ENCODE peak calls at places on chromosomes 11 and 22, in five cellular contexts. J is K562, Q is H1, K is HepG2, I is GM12878. M is an unnamed sample.

GRCh38 chr11:73262851-73263495 is 9.2 kb upstream of the P2RY6 start:
- DNase-seq in J (no peak), Q (no peak), K (no peak), I (no peak), M (no peak)

GRCh38 chr11:70158201-70158600 is 44.9 kb upstream of the FADD start:
- DNase-seq in J (peak), Q (peak), K (peak), I (no peak), M (peak)

GRCh38 chr11:58575377-58576020 is at the start of gene LPXN:
- DNase-seq in J (no peak), Q (no peak), K (no peak), I (no peak), M (no peak)

GRCh38 chr11:72704028-72704782 is 30.0 kb upstream of the PDE2A start:
- DNase-seq in J (no peak), Q (no peak), K (no peak), I (no peak), M (no peak)

GRCh38 chr11:117180661-117181585 is 2.4 kb downstream of the SIDT2 start:
- DNase-seq in J (peak), Q (peak), K (peak), I (peak), M (peak)

GRCh38 chr22:27997538-27997937 is 78.5 kb upstream of the PITPNB start:
- DNase-seq in J (no peak), Q (no peak), K (no peak), I (no peak), M (no peak)

GRCh38 chr11:45333023-45333422 is 46.9 kb upstream of the SYT13 start:
- DNase-seq in J (no peak), Q (no peak), K (no peak), I (no peak), M (no peak)

GRCh38 chr11:94757037-94757681 is 11.0 kb upstream of the AMOTL1 start:
- DNase-seq in J (no peak), Q (no peak), K (no peak), I (no peak), M (no peak)

GRCh38 chr11:7501251-7501650 is 12.5 kb upstream of the PPFIBP2 start:
- DNase-seq in J (no peak), Q (no peak), K (no peak), I (no peak), M (no peak)

GRCh38 chr11:77647906-77648305 is 10.3 kb upstream of the CLNS1A start:
- DNase-seq in J (no peak), Q (no peak), K (no peak), I (no peak), M (no peak)

GRCh38 chr11:61543606-61544306 is 35.2 kb downstream of the LRRC10B start:
- DNase-seq in J (no peak), Q (no peak), K (peak), I (no peak), M (no peak)

GRCh38 chr22:46064966-46065666 is 85.2 kb upstream of the PPARA start:
- DNase-seq in J (no peak), Q (no peak), K (no peak), I (no peak), M (no peak)

GRCh38 chr11:134674974-134675373 is 262.9 kb upstream of the B3GAT1 start:
- DNase-seq in J (no peak), Q (no peak), K (no peak), I (no peak), M (no peak)

DNA sequence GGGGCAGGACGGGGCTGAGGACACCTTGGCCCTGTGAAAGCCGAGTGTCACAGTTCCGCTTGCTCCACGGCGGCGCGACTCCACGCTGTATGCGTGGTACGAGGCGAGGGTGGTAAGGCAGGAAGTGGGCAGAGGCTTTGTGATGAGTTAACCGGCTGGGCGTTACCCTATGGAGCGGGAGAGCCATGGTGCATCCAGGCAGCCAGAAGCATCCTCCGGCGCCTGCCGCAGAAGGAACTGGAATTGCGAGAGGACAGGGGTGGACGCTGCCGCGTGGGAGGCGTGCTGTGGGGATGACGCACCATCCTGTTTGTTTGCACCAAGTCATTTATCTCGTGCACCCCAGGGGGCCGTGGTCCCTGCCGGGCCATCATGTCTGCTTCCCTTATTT is 643.9 kb downstream of the BRD1 start:
- DNase-seq in J (no peak), Q (no peak), K (no peak), I (no peak), M (no peak)
- TF ChIP-seq CEBPB in J (no peak), Q (no peak), K (no peak), I (no peak), M (no peak)

GRCh38 chr11:15157738-15158137 is 43.0 kb downstream of the INSC start:
- DNase-seq in J (no peak), Q (no peak), K (no peak), I (no peak), M (no peak)
- H2AFZ ChIP-seq in J (no peak), Q (no peak), K (no peak), I (no peak), M (no peak)

GRCh38 chr11:30788849-30789248 is 202.7 kb upstream of the MPPED2 start:
- DNase-seq in J (no peak), Q (no peak), K (no peak), I (no peak), M (no peak)
- TF ChIP-seq MAX in J (no peak), Q (no peak), K (no peak), I (no peak), M (no peak)

DNA sequence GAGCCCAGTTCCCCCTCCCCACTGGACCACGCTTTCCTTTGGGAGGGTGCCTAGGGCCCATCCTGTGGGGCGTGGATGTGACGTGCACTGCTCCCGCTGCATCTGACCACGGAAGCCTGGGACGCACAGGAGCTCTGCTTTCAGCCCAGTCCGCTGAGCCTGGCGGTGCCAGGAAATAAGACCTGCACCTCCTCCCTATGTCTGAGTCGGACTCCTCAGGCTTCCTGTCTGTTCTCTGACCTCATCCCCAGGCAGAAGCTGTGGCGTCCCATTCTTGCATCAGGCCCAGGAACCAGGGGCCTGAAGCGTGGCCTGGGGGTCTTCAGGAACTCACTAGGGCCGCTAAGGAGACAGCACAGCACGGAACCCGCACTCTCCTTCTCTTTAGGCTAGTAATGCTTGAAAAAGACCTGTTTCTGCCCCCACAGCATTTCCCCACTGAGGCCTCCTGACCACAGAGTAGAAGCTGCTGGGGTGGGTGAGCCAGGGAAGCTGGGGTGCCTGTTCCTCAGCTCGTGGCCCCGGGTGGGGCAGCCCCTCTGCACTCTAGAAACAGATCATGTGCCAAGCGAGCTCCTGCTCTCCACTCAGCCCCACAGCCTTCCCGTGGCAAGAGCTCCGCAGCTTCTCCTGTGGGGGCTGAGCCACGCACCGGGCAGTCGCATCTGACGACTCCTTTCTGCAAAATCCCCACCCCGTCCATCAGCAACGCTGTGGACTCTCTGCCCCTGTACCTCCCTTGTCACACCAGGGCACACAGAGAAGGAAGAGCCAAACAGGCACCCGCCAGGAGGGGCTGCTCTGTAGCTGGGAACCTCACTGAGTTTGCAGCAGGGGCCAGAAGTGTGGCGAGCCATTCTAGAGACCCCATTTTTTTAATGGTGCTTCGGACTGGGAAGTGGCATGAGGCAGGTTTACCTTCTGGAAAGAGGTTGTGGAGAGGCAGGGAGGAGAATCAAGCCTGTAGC is 22.6 kb downstream of the MOV10L1 start:
- DNase-seq in J (no peak), Q (no peak), K (no peak), I (no peak), M (no peak)
- TF ChIP-seq CEBPB in J (no peak), Q (no peak), K (no peak), I (no peak), M (no peak)

GRCh38 chr11:68881320-68881719 is 22.3 kb downstream of the MRPL21 start:
- DNase-seq in J (no peak), Q (no peak), K (no peak), I (no peak), M (no peak)
- H2AFZ ChIP-seq in J (no peak), Q (no peak), K (no peak), I (no peak), M (no peak)

DNA sequence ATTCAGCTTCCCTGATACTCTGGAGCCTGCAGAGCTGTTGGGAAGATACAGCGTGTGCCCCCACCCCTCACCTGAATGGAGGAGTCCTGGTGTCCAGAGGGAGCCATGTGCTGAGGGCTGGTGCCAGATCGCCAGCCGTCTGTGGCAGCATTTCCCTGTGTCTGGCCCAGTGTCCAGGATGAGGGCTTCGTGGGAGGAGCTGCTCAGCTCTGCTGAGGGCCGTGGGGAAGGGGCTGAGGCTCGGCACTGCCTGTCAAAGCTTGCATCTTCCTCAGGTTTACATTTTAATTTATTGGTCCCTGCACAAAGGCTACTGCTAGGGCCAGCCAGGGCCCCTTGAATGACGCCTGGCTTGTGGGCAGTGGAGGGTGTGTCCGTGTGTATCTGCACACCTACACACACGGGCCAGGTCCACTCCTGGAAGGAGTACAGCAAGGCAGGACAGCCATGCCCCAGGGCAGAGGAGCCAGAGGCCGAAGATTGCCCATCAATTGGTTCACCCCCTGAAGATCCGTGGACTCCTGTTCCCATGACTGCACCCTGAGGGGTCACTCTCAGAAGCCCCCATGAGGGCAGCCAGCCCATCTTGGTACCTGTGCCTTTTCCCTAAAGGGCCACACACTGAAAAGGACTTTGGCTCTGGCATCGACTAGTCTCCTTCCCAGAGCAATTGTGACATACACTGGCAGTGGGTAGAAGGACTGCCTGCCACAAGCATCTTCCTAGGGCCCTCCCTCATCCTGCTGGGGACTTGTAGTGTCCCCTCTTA is 107.7 kb upstream of the PARVA start:
- DNase-seq in J (no peak), Q (no peak), K (no peak), I (no peak), M (no peak)
- TF ChIP-seq MAX in J (no peak), Q (no peak), K (no peak), I (no peak), M (no peak)

M was measured in HCT116.